ENCODE peak calls at places on chromosomes 12 and 14, in six cellular contexts. T is CD4-positive, CD25-positive, alpha-beta regulatory T cell; C is CD4-positive, alpha-beta memory T cell; B is SJSA1; W is lower leg skin; Z is neural progenitor cell. O is an unnamed sample.

GRCh38 chr12:72570601-72571000 is 298.4 kb downstream of the TRHDE start:
- DNase-seq in B (no peak), T (no peak), Z (peak), C (no peak), W (no peak), O (no peak)

GRCh38 chr12:92055877-92056276 is 89.8 kb downstream of the BTG1 start:
- DNase-seq in Z (no peak), C (peak), B (no peak), T (peak), W (no peak), O (no peak)

GRCh38 chr12:40692617-40693502 is 621 bp downstream of the CNTN1 start:
- DNase-seq in B (no peak), C (no peak), T (no peak), Z (peak), W (peak), O (peak)

GRCh38 chr14:61526405-61527312 is 168.7 kb upstream of the HIF1A start:
- DNase-seq in T (no peak), B (no peak), C (no peak), W (peak), Z (no peak), O (peak)

GRCh38 chr14:99601301-99601945 is 2.6 kb downstream of the CCDC85C start:
- DNase-seq in B (no peak), Z (no peak), W (no peak), T (no peak), C (no peak), O (no peak)

GRCh38 chr12:69151254-69151751 is 88.1 kb upstream of the CPSF6 start:
- DNase-seq in Z (no peak), C (no peak), W (no peak), B (no peak), T (no peak), O (no peak)

GRCh38 chr14:85813040-85813439 is 283.1 kb downstream of the FLRT2 start:
- DNase-seq in C (no peak), B (no peak), Z (no peak), W (no peak), T (no peak), O (no peak)

GRCh38 chr12:4978737-4979136 is 64.9 kb upstream of the KCNA5 start:
- DNase-seq in Z (no peak), C (no peak), W (no peak), B (no peak), T (no peak), O (no peak)

GRCh38 chr14:38297681-38298080 is 41.8 kb upstream of the CLEC14A start:
- DNase-seq in Z (no peak), C (no peak), T (no peak), W (no peak), B (no peak), O (no peak)

GRCh38 chr12:124480469-124481256 is 86.7 kb downstream of the NCOR2 start:
- DNase-seq in W (peak), T (no peak), Z (no peak), C (peak), B (peak), O (no peak)

GRCh38 chr14:71063351-71063750 is 156.1 kb downstream of the PCNX1 start:
- DNase-seq in C (no peak), B (no peak), Z (no peak), T (no peak), W (no peak), O (no peak)

GRCh38 chr12:47082963-47083621 is 3.3 kb upstream of the AMIGO2 start:
- DNase-seq in B (peak), C (no peak), W (no peak), T (no peak), Z (no peak), O (no peak)

GRCh38 chr14:100417466-100417865 is 94.3 kb downstream of the SLC25A47 start:
- DNase-seq in W (no peak), B (peak), T (no peak), Z (peak), C (no peak), O (no peak)

GRCh38 chr14:57326253-57326652 is 57.5 kb downstream of the AP5M1 start:
- DNase-seq in B (no peak), W (no peak), T (no peak), C (no peak), Z (no peak), O (no peak)

GRCh38 chr14:31038521-31039166 is 12.5 kb upstream of the STRN3 start:
- DNase-seq in B (peak), T (no peak), Z (no peak), W (no peak), C (no peak), O (no peak)

GRCh38 chr14:104248203-104249055 is 110.0 kb downstream of the KIF26A start:
- DNase-seq in C (no peak), Z (no peak), B (no peak), T (no peak), W (peak), O (peak)

GRCh38 chr12:131209082-131210070 is 255.7 kb downstream of the ADGRD1 start:
- DNase-seq in Z (no peak), T (no peak), C (no peak), W (peak), B (no peak), O (peak)

GRCh38 chr14:69933623-69934275 is 54.5 kb downstream of the SMOC1 start:
- DNase-seq in W (no peak), T (no peak), Z (no peak), B (no peak), C (no peak), O (no peak)

GRCh38 chr14:93104961-93105360 is 10.8 kb downstream of the ITPK1 start:
- DNase-seq in W (no peak), B (no peak), T (no peak), C (no peak), Z (no peak), O (no peak)

GRCh38 chr14:102826751-102827675 is 49.8 kb downstream of the TRAF3 start:
- DNase-seq in B (no peak), Z (no peak), C (no peak), T (no peak), W (no peak), O (no peak)

GRCh38 chr14:102828201-102828600 is 51.0 kb downstream of the TRAF3 start:
- DNase-seq in C (no peak), Z (no peak), W (no peak), T (no peak), B (no peak), O (no peak)

GRCh38 chr14:102829106-102829505 is 51.9 kb downstream of the TRAF3 start:
- DNase-seq in C (no peak), Z (no peak), W (no peak), T (no peak), B (no peak), O (no peak)

GRCh38 chr14:102826161-102826560 is 48.9 kb downstream of the TRAF3 start:
- DNase-seq in Z (no peak), C (no peak), W (no peak), B (no peak), T (no peak), O (no peak)

DNA sequence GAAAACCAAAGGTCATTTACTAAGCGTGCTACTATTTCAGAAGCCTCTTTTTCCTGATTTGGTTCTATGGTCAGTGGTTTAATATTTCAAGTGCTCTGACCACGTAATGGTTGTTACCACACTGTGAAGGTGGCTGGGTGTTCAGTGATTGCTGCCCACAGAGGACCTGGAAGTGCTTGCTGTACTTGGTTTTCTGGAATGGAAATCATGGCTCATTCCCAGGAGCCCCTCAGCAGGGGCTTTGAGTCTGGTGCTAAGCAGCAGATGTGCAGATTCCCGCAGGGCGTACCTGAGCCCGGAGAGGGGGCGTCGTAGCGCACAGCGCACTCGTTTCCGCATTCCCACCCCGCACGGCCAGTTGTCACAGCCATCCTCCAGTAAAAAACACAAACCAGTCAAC is 50.5 kb downstream of the TRAF3 start:
- DNase-seq in W (no peak), B (no peak), Z (no peak), T (no peak), C (no peak), O (no peak)
- H3K4me3 ChIP-seq in W (no peak), B (no peak), Z (no peak), T (no peak), C (no peak), O (peak)

DNA sequence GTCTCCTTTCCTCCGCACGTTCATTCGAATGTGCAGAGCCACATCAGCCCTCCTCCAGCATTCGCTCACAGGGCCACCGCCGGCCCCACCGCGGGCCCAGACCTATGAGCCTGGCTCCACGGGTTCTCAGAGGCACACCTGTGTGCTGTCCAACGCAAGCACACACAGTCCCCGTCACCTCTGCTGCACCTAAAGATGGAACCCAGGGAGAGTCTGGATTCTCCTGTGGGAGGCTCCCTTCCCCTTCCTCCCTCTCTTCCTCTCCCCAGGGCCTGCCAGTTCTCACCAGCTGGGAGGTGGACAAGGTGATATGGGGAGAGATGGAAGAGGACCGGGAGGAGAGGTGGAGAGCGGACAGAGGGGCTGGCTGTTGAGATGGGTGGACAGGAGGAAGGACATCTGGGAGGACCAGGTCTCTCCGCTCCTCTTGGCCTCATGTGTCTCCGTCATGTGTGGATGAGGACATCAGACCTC is 4.9 kb upstream of the AQP6 start:
- DNase-seq in C (no peak), B (peak), Z (no peak), T (no peak), W (no peak), O (no peak)
- H3K4me3 ChIP-seq in C (peak), B (no peak), Z (peak), T (no peak), W (no peak), O (peak)

GRCh38 chr14:54772451-54772881 is 130.2 kb downstream of the GCH1 start:
- DNase-seq in B (no peak), C (no peak), W (no peak), Z (no peak), T (no peak), O (no peak)
- H3K4me3 ChIP-seq in B (no peak), C (no peak), W (no peak), Z (no peak), T (no peak), O (no peak)

GRCh38 chr14:68547305-68548193 is 245.3 kb downstream of the ZFP36L1 start:
- DNase-seq in Z (no peak), T (no peak), B (peak), W (peak), C (no peak), O (no peak)

GRCh38 chr14:68549966-68550705 is 242.7 kb downstream of the ZFP36L1 start:
- DNase-seq in C (no peak), W (no peak), B (peak), T (no peak), Z (no peak), O (no peak)

GRCh38 chr14:68549057-68549421 is 243.8 kb downstream of the ZFP36L1 start:
- DNase-seq in B (peak), W (no peak), T (no peak), Z (no peak), C (no peak), O (no peak)

GRCh38 chr14:68546839-68547238 is 246.0 kb downstream of the ZFP36L1 start:
- DNase-seq in C (no peak), T (no peak), W (no peak), B (peak), Z (no peak), O (no peak)

GRCh38 chr14:68548194-68549056 is 244.4 kb downstream of the ZFP36L1 start:
- DNase-seq in T (no peak), C (no peak), W (peak), B (peak), Z (peak), O (peak)
- H3K4me3 ChIP-seq in T (no peak), C (no peak), W (no peak), B (no peak), Z (no peak), O (no peak)

GRCh38 chr12:53984901-53985357 is at the start of gene HOXC10:
- DNase-seq in Z (peak), T (peak), W (peak), B (peak), C (no peak), O (peak)
- H3K4me3 ChIP-seq in Z (no peak), T (no peak), W (peak), B (peak), C (no peak), O (no peak)

GRCh38 chr12:11500861-11501230 is 105.5 kb upstream of the PRB2 start:
- DNase-seq in C (no peak), W (no peak), T (no peak), B (no peak), Z (no peak), O (no peak)
- H3K4me3 ChIP-seq in C (no peak), W (no peak), T (no peak), B (no peak), Z (no peak), O (no peak)